ENCODE peak calls at places on chromosomes 12 and 14, in nine cellular contexts. B, P, A, J, R, G, M, X and E are unnamed samples.

GRCh38 chr14:87901196-87901595 is 91.8 kb downstream of the GALC start:
- DNase-seq in B (no peak), P (no peak), A (no peak), J (peak; percentile 62), R (no peak), G (peak; percentile 15), M (no peak), X (no peak), E (no peak)

GRCh38 chr12:125983094-125983783 is 918.0 kb downstream of the AACS start:
- DNase-seq in B (no peak), P (peak; percentile 62), A (peak; percentile 74), J (no peak), R (no peak), G (no peak), M (no peak), X (no peak), E (peak; percentile 6)

GRCh38 chr12:26271889-26272492 is 76.6 kb downstream of the SSPN start:
- DNase-seq in B (no peak), P (no peak), A (peak; percentile 92), J (peak; percentile 35), R (no peak), G (no peak), M (peak; percentile 42), X (no peak), E (peak; percentile 88)

GRCh38 chr14:63493246-63493645 is 49.9 kb downstream of the PPP2R5E start:
- DNase-seq in B (no peak), P (peak; percentile 26), A (no peak), J (peak; percentile 8), R (no peak), G (no peak), M (no peak), X (no peak), E (peak; percentile 67)

GRCh38 chr14:78074546-78074945 is 95.6 kb upstream of the NRXN3 start:
- DNase-seq in B (no peak), P (no peak), A (no peak), J (no peak), R (no peak), G (no peak), M (peak; percentile 18), X (no peak), E (peak; percentile 54)

GRCh38 chr12:75908961-75909699 is 122.4 kb downstream of the PHLDA1 start:
- DNase-seq in B (no peak), P (no peak), A (peak; percentile 77), J (peak; percentile 76), R (no peak), G (peak; percentile 27), M (no peak), X (peak; percentile 94), E (peak; percentile 87)

GRCh38 chr12:69851976-69852375 is 26.9 kb downstream of the MYRFL start:
- DNase-seq in B (no peak), P (no peak), A (no peak), J (no peak), R (no peak), G (no peak), M (no peak), X (no peak), E (no peak)

GRCh38 chr12:116018282-116018681 is 259.2 kb downstream of the MED13L start:
- DNase-seq in B (no peak), P (no peak), A (no peak), J (no peak), R (no peak), G (no peak), M (no peak), X (no peak), E (no peak)

GRCh38 chr12:109115758-109116610 is at the start of gene ACACB:
- DNase-seq in B (peak; percentile 10), P (no peak), A (peak; percentile 86), J (no peak), R (no peak), G (peak; percentile 68), M (peak; percentile 52), X (no peak), E (peak; percentile 95)

GRCh38 chr14:100525615-100526014 is 61.6 kb downstream of the BEGAIN start:
- DNase-seq in B (no peak), P (peak; percentile 3), A (peak; percentile 25), J (no peak), R (no peak), G (no peak), M (no peak), X (no peak), E (no peak)

GRCh38 chr14:63614964-63615363 is 26.7 kb downstream of the WDR89 start:
- DNase-seq in B (no peak), P (no peak), A (no peak), J (peak; percentile 19), R (no peak), G (no peak), M (no peak), X (no peak), E (no peak)

GRCh38 chr12:51888316-51889215 is 663 bp downstream of the ANKRD33 start:
- DNase-seq in B (no peak), P (no peak), A (no peak), J (no peak), R (no peak), G (no peak), M (no peak), X (no peak), E (no peak)

GRCh38 chr12:114166360-114166759 is 200.2 kb upstream of the RBM19 start:
- DNase-seq in B (no peak), P (peak; percentile 33), A (peak; percentile 51), J (peak; percentile 52), R (no peak), G (no peak), M (peak; percentile 17), X (peak; percentile 7), E (peak; percentile 47)

GRCh38 chr12:79420146-79420618 is 270.6 kb downstream of the PAWR start:
- DNase-seq in B (no peak), P (no peak), A (no peak), J (peak; percentile 68), R (no peak), G (no peak), M (no peak), X (no peak), E (peak; percentile 4)

GRCh38 chr14:21197418-21198205 is 41.7 kb upstream of the OR5AU1 start:
- DNase-seq in B (no peak), P (no peak), A (no peak), J (no peak), R (no peak), G (no peak), M (no peak), X (no peak), E (no peak)

GRCh38 chr14:60294670-60295069 is 45.6 kb downstream of the PPM1A start:
- DNase-seq in B (no peak), P (no peak), A (no peak), J (no peak), R (no peak), G (no peak), M (no peak), X (no peak), E (no peak)

GRCh38 chr12:22206111-22206728 is 128.3 kb downstream of the ST8SIA1 start:
- DNase-seq in B (no peak), P (no peak), A (no peak), J (no peak), R (no peak), G (no peak), M (no peak), X (no peak), E (no peak)

GRCh38 chr12:132133952-132134652 is 10.0 kb downstream of the DDX51 start:
- DNase-seq in B (no peak), P (no peak), A (no peak), J (no peak), R (no peak), G (no peak), M (no peak), X (peak; percentile 87), E (no peak)

GRCh38 chr12:132686831-132687210 is 321 bp downstream of the POLE start:
- DNase-seq in B (no peak), P (peak; percentile 20), A (no peak), J (peak; percentile 17), R (no peak), G (no peak), M (no peak), X (no peak), E (no peak)

GRCh38 chr14:75318353-75318752 is 39.7 kb downstream of the FOS start:
- DNase-seq in B (no peak), P (no peak), A (no peak), J (no peak), R (no peak), G (no peak), M (no peak), X (no peak), E (no peak)

GRCh38 chr12:55842681-55843429 is at the start of gene MMP19:
- DNase-seq in B (no peak), P (no peak), A (no peak), J (peak; percentile 73), R (no peak), G (no peak), M (no peak), X (no peak), E (no peak)

GRCh38 chr14:33475623-33476022 is 475.3 kb downstream of the EGLN3 start:
- DNase-seq in B (peak; percentile 17), P (peak; percentile 57), A (peak; percentile 55), J (no peak), R (no peak), G (no peak), M (peak; percentile 72), X (peak; percentile 84), E (peak; percentile 65)

GRCh38 chr12:131912526-131913274 is 16.4 kb upstream of the PUS1 start:
- DNase-seq in B (no peak), P (no peak), A (peak; percentile 95), J (peak; percentile 98), R (no peak), G (peak; percentile 41), M (peak; percentile 18), X (peak; percentile 30), E (peak; percentile 44)

GRCh38 chr14:59997496-59997895 is 77.6 kb downstream of the LRRC9 start:
- DNase-seq in B (no peak), P (no peak), A (no peak), J (no peak), R (no peak), G (no peak), M (no peak), X (no peak), E (no peak)

GRCh38 chr14:96633096-96633495 is 130.9 kb downstream of the PAPOLA start:
- DNase-seq in B (no peak), P (no peak), A (no peak), J (no peak), R (no peak), G (no peak), M (no peak), X (no peak), E (no peak)

GRCh38 chr12:27104546-27104945 is 22.2 kb upstream of the C12orf71 start:
- DNase-seq in B (no peak), P (no peak), A (no peak), J (no peak), R (no peak), G (no peak), M (no peak), X (no peak), E (no peak)

GRCh38 chr14:91169951-91170350 is 56.1 kb downstream of the DGLUCY start:
- DNase-seq in B (no peak), P (no peak), A (no peak), J (no peak), R (no peak), G (no peak), M (no peak), X (no peak), E (no peak)

GRCh38 chr12:115846516-115846915 is 431.0 kb downstream of the MED13L start:
- DNase-seq in B (no peak), P (no peak), A (no peak), J (no peak), R (no peak), G (no peak), M (no peak), X (no peak), E (no peak)

GRCh38 chr12:108583971-108584370 is 13.9 kb downstream of the TMEM119 start:
- DNase-seq in B (no peak), P (peak; percentile 49), A (no peak), J (no peak), R (no peak), G (no peak), M (no peak), X (no peak), E (no peak)

GRCh38 chr12:19971396-19971802 is 396.9 kb upstream of the PDE3A start:
- DNase-seq in B (no peak), P (no peak), A (no peak), J (no peak), R (no peak), G (no peak), M (no peak), X (no peak), E (no peak)

GRCh38 chr14:73402579-73402978 is 55.8 kb downstream of the NUMB start:
- DNase-seq in B (no peak), P (no peak), A (no peak), J (no peak), R (no peak), G (no peak), M (no peak), X (no peak), E (no peak)